ENCODE peak calls at places on chromosomes 16 and 17, in five cellular contexts. B, A, G, D and S are unnamed samples.

GRCh38 chr17:55743103-55743679 is 7.7 kb upstream of the PCTP start:
- DNase-seq in B (no peak), A (peak; percentile 61), G (peak; percentile 71), D (no peak), S (no peak)

GRCh38 chr17:78875738-78876597 is 27.0 kb downstream of the CEP295NL start:
- DNase-seq in B (peak; percentile 67), A (no peak), G (no peak), D (no peak), S (no peak)

GRCh38 chr17:28493467-28493866 is 12.7 kb upstream of the FOXN1 start:
- DNase-seq in B (peak; percentile 25), A (no peak), G (no peak), D (no peak), S (no peak)

GRCh38 chr17:10156579-10157488 is 41.6 kb downstream of the GAS7 start:
- DNase-seq in B (no peak), A (peak; percentile 15), G (peak; percentile 75), D (no peak), S (peak; percentile 62)

GRCh38 chr17:76623271-76624146 is 20.0 kb downstream of the ST6GALNAC1 start:
- DNase-seq in B (peak; percentile 73), A (peak; percentile 72), G (peak; percentile 89), D (peak; percentile 77), S (peak; percentile 85)

GRCh38 chr16:89581045-89581695 is 5.6 kb downstream of the CPNE7 start:
- DNase-seq in B (peak; percentile 100), A (no peak), G (peak; percentile 74), D (no peak), S (no peak)

GRCh38 chr17:14805348-14805747 is 459.8 kb downstream of the PMP22 start:
- DNase-seq in B (peak; percentile 53), A (no peak), G (no peak), D (no peak), S (no peak)

GRCh38 chr17:16288860-16289571 is 64.3 kb downstream of the CENPV start:
- DNase-seq in B (peak; percentile 38), A (no peak), G (no peak), D (no peak), S (no peak)

GRCh38 chr17:52027620-52028019 is 130.9 kb downstream of the CA10 start:
- DNase-seq in B (peak; percentile 65), A (no peak), G (no peak), D (no peak), S (no peak)

GRCh38 chr17:1765576-1765975 is 3.7 kb downstream of the SERPINF1 start:
- DNase-seq in B (no peak), A (no peak), G (no peak), D (no peak), S (no peak)

GRCh38 chr17:79073706-79074088 is 927 bp upstream of the ENGASE start:
- DNase-seq in B (no peak), A (no peak), G (no peak), D (no peak), S (peak; percentile 35)

GRCh38 chr17:40471856-40472732 is 28.8 kb downstream of the IGFBP4 start:
- DNase-seq in B (peak; percentile 77), A (no peak), G (no peak), D (no peak), S (no peak)

GRCh38 chr17:63308272-63308671 is 137.8 kb downstream of the CYB561 start:
- DNase-seq in B (no peak), A (no peak), G (no peak), D (no peak), S (no peak)

GRCh38 chr17:73338050-73338491 is 26.3 kb upstream of the CDC42EP4 start:
- DNase-seq in B (peak; percentile 88), A (peak; percentile 40), G (peak; percentile 70), D (no peak), S (peak; percentile 49)

GRCh38 chr17:28718990-28719433 is 773 bp upstream of the RPL23A start:
- DNase-seq in B (no peak), A (no peak), G (no peak), D (no peak), S (no peak)

GRCh38 chr17:43713494-43714162 is 45.0 kb downstream of the SOST start:
- DNase-seq in B (peak; percentile 41), A (peak; percentile 19), G (no peak), D (no peak), S (peak; percentile 63)

GRCh38 chr17:78252111-78252634 is 20.7 kb downstream of the TMEM235 start:
- DNase-seq in B (no peak), A (no peak), G (no peak), D (peak; percentile 85), S (peak; percentile 36)

GRCh38 chr17:38861399-38861843 is 7.9 kb upstream of the RPL23 start:
- DNase-seq in B (no peak), A (no peak), G (no peak), D (no peak), S (no peak)

GRCh38 chr17:27553019-27553511 is 77.9 kb upstream of the LGALS9 start:
- DNase-seq in B (no peak), A (peak; percentile 43), G (no peak), D (no peak), S (no peak)

GRCh38 chr16:86953631-86954465 is 363.3 kb downstream of the C16orf95 start:
- DNase-seq in B (no peak), A (no peak), G (peak; percentile 58), D (no peak), S (no peak)

GRCh38 chr16:152141-153128 is at the start of gene HBZ:
- DNase-seq in B (no peak), A (no peak), G (no peak), D (no peak), S (no peak)

GRCh38 chr16:11909653-11910551 is 5.9 kb downstream of the GSPT1 start:
- DNase-seq in B (peak; percentile 87), A (no peak), G (no peak), D (no peak), S (no peak)

GRCh38 chr16:14600164-14600563 is 29.9 kb downstream of the PARN start:
- DNase-seq in B (peak; percentile 38), A (no peak), G (no peak), D (peak; percentile 13), S (no peak)

GRCh38 chr16:82612263-82612662 is 14.5 kb upstream of the CDH13 start:
- DNase-seq in B (no peak), A (no peak), G (no peak), D (no peak), S (no peak)

GRCh38 chr16:67526149-67526732 is 2.4 kb upstream of the RIPOR1 start:
- DNase-seq in B (no peak), A (no peak), G (no peak), D (no peak), S (no peak)

GRCh38 chr17:17713839-17714238 is 32.6 kb downstream of the RAI1 start:
- DNase-seq in B (peak; percentile 79), A (peak; percentile 66), G (peak; percentile 86), D (peak; percentile 25), S (peak; percentile 79)

GRCh38 chr17:63494300-63494928 is 17.6 kb downstream of the ACE start:
- DNase-seq in B (no peak), A (no peak), G (no peak), D (no peak), S (no peak)

GRCh38 chr16:987846-988245 is 6.3 kb downstream of the SOX8 start:
- DNase-seq in B (no peak), A (no peak), G (no peak), D (no peak), S (no peak)